ENCODE peak calls at places on chromosomes 3 and 15, in four cellular contexts. F is neuronal stem cell, S is H1, J is H9. B is an unnamed sample. For H3K79me1, the result is how much of the 10 kb centered on the place peaks cover.

GRCh38 chr3:26763723-26764122 is 141.2 kb downstream of the LRRC3B start:
- DNase-seq in F (no peak), S (no peak), J (no peak), B (no peak)

GRCh38 chr3:26106119-26106690 is 316.3 kb downstream of the OXSM start:
- DNase-seq in F (no peak), S (no peak), J (no peak), B (peak)

GRCh38 chr3:148329481-148330220 is 368.1 kb upstream of the AGTR1 start:
- DNase-seq in F (no peak), S (no peak), J (no peak), B (peak)

GRCh38 chr3:135229018-135229495 is 434.0 kb downstream of the EPHB1 start:
- DNase-seq in F (no peak), S (no peak), J (peak), B (no peak)

GRCh38 chr15:48394172-48394571 is 62.9 kb downstream of the DUT start:
- DNase-seq in F (no peak), S (no peak), J (no peak), B (no peak)

GRCh38 chr3:112514527-112515128 is 15.4 kb upstream of the BTLA start:
- DNase-seq in F (no peak), S (no peak), J (no peak), B (no peak)

GRCh38 chr15:76991741-76992645 is 2.9 kb upstream of the PSTPIP1 start:
- DNase-seq in F (no peak), S (no peak), J (peak), B (no peak)

GRCh38 chr15:22888120-22888859 is 49.8 kb downstream of the NIPA2 start:
- DNase-seq in F (no peak), S (no peak), J (no peak), B (no peak)

GRCh38 chr15:89321521-89322410 is 12.9 kb downstream of the POLG start:
- DNase-seq in F (no peak), S (no peak), J (no peak), B (no peak)

GRCh38 chr3:50122071-50122470 is 33.1 kb upstream of the SEMA3F start:
- DNase-seq in F (no peak), S (no peak), J (no peak), B (no peak)

GRCh38 chr15:66644000-66644787 is 57.8 kb upstream of the SMAD6 start:
- DNase-seq in F (no peak), S (no peak), J (no peak), B (no peak)

GRCh38 chr15:38297623-38298388 is 45.2 kb downstream of the SPRED1 start:
- DNase-seq in F (no peak), S (no peak), J (no peak), B (no peak)

GRCh38 chr3:172939651-172940293 is 189.2 kb downstream of the ECT2 start:
- DNase-seq in F (no peak), S (no peak), J (no peak), B (peak)

GRCh38 chr3:56801151-56801596 is 575 bp downstream of the ARHGEF3 start:
- DNase-seq in F (no peak), S (no peak), J (peak), B (no peak)

GRCh38 chr3:181755959-181756358 is 44.2 kb downstream of the SOX2 start:
- DNase-seq in F (no peak), S (no peak), J (no peak), B (no peak)

GRCh38 chr3:149371001-149371722 is 6.3 kb downstream of the TM4SF1 start:
- DNase-seq in F (no peak), S (no peak), J (no peak), B (no peak)

GRCh38 chr3:53150247-53151085 is 10.5 kb upstream of the PRKCD start:
- DNase-seq in F (no peak), S (no peak), J (no peak), B (no peak)

GRCh38 chr3:119428538-119428937 is 34.9 kb downstream of the TMEM39A start:
- DNase-seq in F (no peak), S (no peak), J (peak), B (peak)

DNA sequence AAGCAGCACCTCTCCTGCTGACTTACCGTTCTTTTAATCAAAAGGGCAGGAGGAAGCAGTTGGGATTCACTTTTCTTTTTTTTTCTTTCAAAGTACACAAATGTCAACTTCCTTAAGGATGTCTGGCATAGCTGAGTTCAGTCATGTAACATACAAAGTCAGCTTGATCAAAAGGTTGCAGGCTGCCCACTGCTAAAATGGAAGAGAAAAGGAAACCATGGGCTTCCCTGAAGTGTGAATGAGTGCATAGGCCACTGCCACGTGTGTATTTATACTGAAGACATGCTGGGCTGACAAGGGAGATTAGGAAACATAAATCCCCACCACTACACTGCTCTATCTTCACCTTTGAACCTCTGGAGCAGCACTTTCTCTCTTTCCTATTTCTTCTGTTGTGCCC is 312.5 kb downstream of the TIGIT start:
- DNase-seq in F (no peak), S (no peak), J (no peak), B (peak)
- H3K18ac ChIP-seq in F (no peak), S (no peak), J (no peak), B (no peak)

GRCh38 chr3:128734523-128735189 is 8.7 kb downstream of the RAB7A start:
- DNase-seq in F (no peak), S (no peak), J (no peak), B (no peak)

GRCh38 chr3:128735884-128736283 is 9.9 kb downstream of the RAB7A start:
- DNase-seq in F (no peak), S (no peak), J (no peak), B (no peak)

GRCh38 chr3:128735287-128735686 is 9.3 kb downstream of the RAB7A start:
- DNase-seq in F (no peak), S (no peak), J (no peak), B (no peak)

GRCh38 chr3:128736598-128736997 is 10.6 kb downstream of the RAB7A start:
- DNase-seq in F (no peak), S (no peak), J (no peak), B (no peak)
- H3K23ac ChIP-seq in F (no peak), S (no peak), J (no peak), B (no peak)

GRCh38 chr15:62901087-62901486 is 141.5 kb upstream of the TPM1 start:
- DNase-seq in F (no peak), S (no peak), J (no peak), B (no peak)
- H3K79me1 ChIP-seq in F (under half), S (under half), J (under half), B (under half)

GRCh38 chr3:74534611-74535010 is 79.8 kb downstream of the CNTN3 start:
- DNase-seq in F (no peak), S (no peak), J (no peak), B (no peak)

GRCh38 chr3:74532446-74532845 is 82.0 kb downstream of the CNTN3 start:
- DNase-seq in F (no peak), S (no peak), J (no peak), B (peak)

GRCh38 chr3:74529145-74529544 is 85.3 kb downstream of the CNTN3 start:
- DNase-seq in F (no peak), S (no peak), J (no peak), B (no peak)

GRCh38 chr3:74535281-74535680 is 79.2 kb downstream of the CNTN3 start:
- DNase-seq in F (no peak), S (no peak), J (no peak), B (peak)

GRCh38 chr3:74531491-74531890 is 83.0 kb downstream of the CNTN3 start:
- DNase-seq in F (no peak), S (no peak), J (no peak), B (no peak)
- H3K18ac ChIP-seq in F (no peak), S (no peak), J (no peak), B (no peak)

DNA sequence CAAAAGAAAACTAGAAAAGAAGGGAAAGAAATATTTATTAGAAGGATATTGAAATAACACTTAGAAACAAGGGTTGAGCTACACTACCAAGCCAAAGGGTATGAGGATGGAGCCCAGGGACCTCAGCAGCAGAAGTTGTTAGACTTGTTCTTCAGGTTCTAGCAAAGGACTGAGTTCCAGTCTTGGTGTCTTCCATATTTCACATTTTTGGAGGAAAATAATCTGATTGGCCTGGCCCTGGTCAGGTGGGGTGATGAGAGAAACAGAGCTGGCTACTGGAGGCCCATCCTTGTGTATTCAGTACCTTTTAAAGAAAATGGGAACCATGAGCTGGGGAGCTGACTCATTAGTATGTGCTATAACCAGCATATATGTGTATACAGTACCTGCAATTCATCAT is 28.2 kb downstream of the PPP4R2 start:
- DNase-seq in F (no peak), S (no peak), J (no peak), B (peak)
- H3K23ac ChIP-seq in F (no peak), S (no peak), J (no peak), B (no peak)

DNA sequence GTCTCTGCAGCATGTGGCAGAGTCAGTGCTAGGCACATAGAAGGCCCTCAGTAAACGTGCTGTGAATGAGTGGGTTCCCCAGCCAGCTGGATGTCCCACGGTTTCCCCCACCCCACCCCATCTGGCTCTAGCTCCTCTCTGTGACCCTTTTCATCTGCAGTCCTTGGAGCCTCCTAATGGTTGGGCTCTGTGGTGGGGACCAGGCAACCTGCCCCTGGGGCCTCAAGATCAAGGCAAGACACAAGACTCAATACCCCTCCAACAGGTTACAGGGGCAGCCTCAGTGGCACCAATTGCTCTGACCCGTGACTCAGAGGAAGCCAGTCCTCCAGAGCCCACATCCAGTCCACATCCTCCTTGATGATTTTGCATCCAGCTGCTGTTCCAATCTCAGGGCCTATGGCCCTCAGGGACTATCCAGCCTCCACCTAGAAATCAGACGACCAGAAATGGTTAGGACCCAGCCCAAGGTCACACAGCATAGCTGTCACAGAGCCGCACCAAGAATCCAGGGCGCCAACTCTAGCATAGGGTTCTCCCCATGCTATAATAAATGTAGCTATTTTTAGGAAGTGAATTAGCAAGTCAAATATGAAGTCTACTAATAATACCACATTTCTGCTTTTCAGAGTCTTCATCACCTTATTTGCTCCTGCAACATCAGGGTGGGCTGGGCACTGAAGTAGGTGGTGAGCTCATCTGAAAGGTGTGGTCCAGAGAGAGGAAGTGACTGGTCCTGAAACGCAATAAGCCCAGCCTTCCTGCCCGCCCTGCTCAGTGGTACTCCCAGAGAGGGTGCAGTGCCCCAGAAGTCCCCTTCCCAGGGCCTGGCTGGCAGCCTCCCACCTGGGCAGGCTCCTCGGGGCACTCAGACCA is 17.4 kb upstream of the CYP11A1 start:
- DNase-seq in F (no peak), S (no peak), J (no peak), B (peak)
- H3K79me1 ChIP-seq in F (under half), S (under half), J (under half), B (under half)

B was measured in mesendoderm.